ENCODE peak calls at places on chromosomes 4 and X, in five cellular contexts. Q, R, F, Y and A are unnamed samples.

GRCh38 chr4:59339631-59340030 is 1860.5 kb upstream of the ADGRL3 start:
- DNase-seq in Q (no peak), R (no peak), F (peak), Y (peak), A (no peak)

GRCh38 chr4:183610033-183610432 is 49.0 kb downstream of the RWDD4 start:
- DNase-seq in Y (no peak), Q (no peak), R (no peak), F (no peak), A (no peak)

GRCh38 chrX:121782544-121782943 is 735.1 kb downstream of the GLUD2 start:
- DNase-seq in F (no peak), Q (no peak), Y (no peak), R (no peak), A (no peak)

GRCh38 chr4:127370495-127371069 is 262.2 kb upstream of the INTU start:
- DNase-seq in Q (no peak), R (no peak), Y (no peak), F (no peak), A (no peak)

GRCh38 chr4:37522996-37523395 is 163.2 kb downstream of the RELL1 start:
- DNase-seq in Q (no peak), Y (no peak), F (no peak), R (no peak), A (peak)

GRCh38 chrX:10519761-10520160 is 100.6 kb downstream of the MID1 start:
- DNase-seq in F (no peak), Q (no peak), R (no peak), Y (no peak), A (no peak)

GRCh38 chr4:26854701-26855100 is 5.9 kb upstream of the STIM2 start:
- DNase-seq in F (no peak), R (no peak), Q (no peak), Y (peak), A (no peak)

GRCh38 chr4:105551968-105552746 is at the start of gene ARHGEF38:
- DNase-seq in Q (no peak), F (peak), Y (peak), R (peak), A (peak)

GRCh38 chr4:15043226-15043625 is 40.9 kb downstream of the CPEB2 start:
- DNase-seq in F (no peak), Q (no peak), R (no peak), Y (peak), A (no peak)

GRCh38 chrX:33336783-33337182 is 125.4 kb upstream of the DMD start:
- DNase-seq in Q (no peak), R (peak), Y (peak), F (peak), A (peak)

GRCh38 chrX:107596651-107597050 is 31.7 kb upstream of the PRPS1 start:
- DNase-seq in R (no peak), Y (no peak), F (no peak), Q (no peak), A (no peak)

GRCh38 chr4:150884625-150885024 is 130.5 kb downstream of the LRBA start:
- DNase-seq in Q (no peak), Y (no peak), F (no peak), R (no peak), A (no peak)

GRCh38 chr4:76982638-76983579 is 33.4 kb downstream of the SEPTIN11 start:
- DNase-seq in R (no peak), F (no peak), Y (no peak), Q (no peak), A (no peak)

GRCh38 chr4:130814896-130815295 is 1718.9 kb downstream of the C4orf33 start:
- DNase-seq in R (no peak), Q (no peak), F (no peak), Y (no peak), A (no peak)

GRCh38 chr4:71538528-71538927 is 199.7 kb downstream of the SLC4A4 start:
- DNase-seq in R (no peak), Q (no peak), Y (no peak), F (no peak), A (no peak)

GRCh38 chrX:68694429-68695205 is 47.2 kb downstream of the STARD8 start:
- DNase-seq in F (no peak), Y (no peak), R (no peak), Q (no peak), A (no peak)

GRCh38 chr4:92236907-92237306 is 66.9 kb upstream of the GRID2 start:
- DNase-seq in R (no peak), Y (no peak), F (no peak), Q (no peak), A (no peak)

GRCh38 chrX:27435031-27435430 is 28.1 kb downstream of the PPP4R3C start:
- DNase-seq in F (no peak), R (no peak), Q (no peak), Y (no peak), A (no peak)

GRCh38 chr4:38013461-38014366 is 53.5 kb downstream of the PTTG2 start:
- DNase-seq in Y (no peak), F (no peak), Q (no peak), R (peak), A (no peak)

GRCh38 chrX:152259150-152259549 is 120.8 kb upstream of the MAGEA10 start:
- DNase-seq in Y (no peak), F (no peak), R (no peak), Q (no peak), A (no peak)

GRCh38 chrX:20477836-20478532 is 211.3 kb upstream of the RPS6KA3 start:
- DNase-seq in F (no peak), Q (no peak), R (peak), Y (no peak), A (peak)

GRCh38 chr4:128286474-128287158 is 997 bp downstream of the PGRMC2 start:
- DNase-seq in Y (peak), R (peak), Q (no peak), F (no peak), A (peak)

GRCh38 chr4:111037591-111037990 is 414.7 kb upstream of the PITX2 start:
- DNase-seq in F (no peak), R (no peak), Y (no peak), Q (no peak), A (no peak)

GRCh38 chr4:8427761-8428287 is 12.7 kb downstream of the ACOX3 start:
- DNase-seq in Q (no peak), R (no peak), F (no peak), Y (peak), A (peak)

GRCh38 chr4:55386073-55386472 is 9.7 kb upstream of the TMEM165 start:
- DNase-seq in F (peak), Q (no peak), Y (peak), R (no peak), A (no peak)

GRCh38 chr4:147617841-147618421 is 734 bp downstream of the TMEM184C start:
- DNase-seq in Y (no peak), R (no peak), Q (no peak), F (no peak), A (no peak)